ENCODE peak calls at places on chromosomes 4 and X, in seven cellular contexts. C is foreskin fibroblast, L is right lobe of liver, M is NB4, I is fibroblast of mammary gland, G is heart right ventricle, V is cardiac fibroblast. W is an unnamed sample.

GRCh38 chr4:147096667-147097604 is 151.3 kb upstream of the TTC29 start:
- DNase-seq in C (peak; percentile 78), L (no peak), M (peak; percentile 45), I (peak; percentile 75), G (no peak), V (peak; percentile 77), W (no peak)

GRCh38 chr4:165604181-165604580 is 225.4 kb downstream of the CPE start:
- DNase-seq in C (no peak), L (no peak), M (no peak), I (no peak), G (no peak), V (no peak), W (no peak)

GRCh38 chr4:14520171-14520570 is 482.1 kb upstream of the CPEB2 start:
- DNase-seq in C (no peak), L (no peak), M (no peak), I (peak; percentile 9), G (no peak), V (peak; percentile 0), W (no peak)

GRCh38 chr4:47972181-47972580 is 44.3 kb downstream of the CNGA1 start:
- DNase-seq in C (no peak), L (no peak), M (no peak), I (no peak), G (no peak), V (no peak), W (no peak)

GRCh38 chr4:101232074-101232776 is 115.1 kb downstream of the PPP3CA start:
- DNase-seq in C (peak; percentile 80), L (no peak), M (no peak), I (peak; percentile 82), G (no peak), V (peak; percentile 87), W (no peak)

GRCh38 chrX:150897371-150898319 is 823 bp downstream of the CD99L2 start:
- DNase-seq in C (peak; percentile 30), L (no peak), M (peak; percentile 43), I (peak; percentile 27), G (no peak), V (peak; percentile 54), W (no peak)

GRCh38 chr4:100128338-100128737 is 61.9 kb downstream of the DDIT4L start:
- DNase-seq in C (no peak), L (no peak), M (no peak), I (no peak), G (no peak), V (no peak), W (no peak)

GRCh38 chrX:19392703-19393102 is 49.0 kb downstream of the PDHA1 start:
- DNase-seq in C (no peak), L (no peak), M (no peak), I (no peak), G (no peak), V (no peak), W (no peak)

GRCh38 chr4:110157580-110157979 is 40.8 kb downstream of the ELOVL6 start:
- DNase-seq in C (no peak), L (no peak), M (no peak), I (no peak), G (no peak), V (no peak), W (no peak)

GRCh38 chrX:17703201-17703600 is 34.1 kb upstream of the SCML1 start:
- DNase-seq in C (no peak), L (no peak), M (no peak), I (no peak), G (no peak), V (no peak), W (no peak)

GRCh38 chr4:126702747-126703146 is 930.0 kb upstream of the INTU start:
- DNase-seq in C (no peak), L (no peak), M (no peak), I (no peak), G (no peak), V (no peak), W (no peak)

GRCh38 chr4:158172558-158173258 is at the start of gene GASK1B:
- DNase-seq in C (peak; percentile 81), L (no peak), M (peak; percentile 35), I (peak; percentile 72), G (no peak), V (peak; percentile 84), W (peak; percentile 40)

GRCh38 chr4:96983830-96984229 is 1143.9 kb downstream of the PDHA2 start:
- DNase-seq in C (no peak), L (no peak), M (no peak), I (no peak), G (no peak), V (peak; percentile 3), W (peak; percentile 7)

GRCh38 chrX:40617566-40617965 is 5.7 kb upstream of the MPC1L start:
- DNase-seq in C (no peak), L (no peak), M (no peak), I (no peak), G (no peak), V (peak; percentile 6), W (no peak)

GRCh38 chrX:54695816-54696487 is 102.1 kb downstream of the ITIH6 start:
- DNase-seq in C (no peak), L (no peak), M (no peak), I (peak; percentile 7), G (no peak), V (no peak), W (no peak)

GRCh38 chrX:440636-441035 is 53.9 kb upstream of the PPP2R3B start:
- DNase-seq in C (no peak), L (peak; percentile 37), M (no peak), I (no peak), G (no peak), V (no peak), W (no peak)

GRCh38 chr4:38071801-38072567 is 111.8 kb downstream of the PTTG2 start:
- DNase-seq in C (no peak), L (peak; percentile 71), M (peak; percentile 100), I (peak; percentile 64), G (peak; percentile 46), V (peak; percentile 67), W (no peak)

GRCh38 chr4:76831475-76832390 is 66.2 kb downstream of the SOWAHB start:
- DNase-seq in C (peak; percentile 13), L (peak; percentile 55), M (no peak), I (no peak), G (no peak), V (peak; percentile 18), W (no peak)

GRCh38 chr4:104490770-104491395 is 3.8 kb downstream of the CXXC4 start:
- DNase-seq in C (peak; percentile 64), L (peak; percentile 76), M (peak; percentile 67), I (peak; percentile 54), G (peak; percentile 85), V (peak; percentile 55), W (no peak)

GRCh38 chr4:105092356-105092755 is 54.3 kb upstream of the TET2 start:
- DNase-seq in C (peak; percentile 59), L (no peak), M (no peak), I (peak; percentile 95), G (no peak), V (peak; percentile 86), W (peak; percentile 30)

GRCh38 chr4:152427971-152428370 is 107.9 kb downstream of the FBXW7 start:
- DNase-seq in C (no peak), L (no peak), M (no peak), I (peak; percentile 6), G (no peak), V (no peak), W (no peak)

GRCh38 chrX:43493751-43494150 is 162.3 kb upstream of the MAOA start:
- DNase-seq in C (no peak), L (no peak), M (no peak), I (no peak), G (no peak), V (peak; percentile 5), W (no peak)

GRCh38 chr4:186669159-186669720 is 54.4 kb downstream of the FAT1 start:
- DNase-seq in C (peak; percentile 80), L (no peak), M (peak; percentile 7), I (peak; percentile 72), G (no peak), V (peak; percentile 83), W (no peak)

GRCh38 chrX:139202742-139203410 is 327.7 kb upstream of the F9 start:
- DNase-seq in C (no peak), L (no peak), M (no peak), I (no peak), G (no peak), V (no peak), W (no peak)

GRCh38 chr4:154492288-154492687 is 689 bp upstream of the DCHS2 start:
- DNase-seq in C (peak; percentile 22), L (no peak), M (no peak), I (no peak), G (no peak), V (no peak), W (no peak)

GRCh38 chr4:112516076-112516385 is at the start of gene NEUROG2:
- DNase-seq in C (no peak), L (no peak), M (no peak), I (no peak), G (no peak), V (no peak), W (no peak)

GRCh38 chr4:112516401-112517066 is 554 bp upstream of the NEUROG2 start:
- DNase-seq in C (peak; percentile 35), L (no peak), M (peak; percentile 66), I (no peak), G (peak; percentile 21), V (no peak), W (no peak)

GRCh38 chr4:112515278-112516075 is 503 bp downstream of the NEUROG2 start:
- DNase-seq in C (peak; percentile 66), L (no peak), M (peak; percentile 64), I (peak; percentile 28), G (peak; percentile 18), V (peak; percentile 24), W (no peak)

GRCh38 chr4:112514449-112515277 is 1.3 kb downstream of the NEUROG2 start:
- DNase-seq in C (no peak), L (no peak), M (no peak), I (peak; percentile 13), G (no peak), V (no peak), W (no peak)

GRCh38 chr4:112514079-112514448 is 1.9 kb downstream of the NEUROG2 start:
- DNase-seq in C (no peak), L (no peak), M (no peak), I (no peak), G (no peak), V (no peak), W (no peak)
- H3K4me3 ChIP-seq in C (no peak overlapping the region), L (no peak overlapping the region), M (no peak overlapping the region), I (no peak overlapping the region), G (peak overlapping the region; percentile 84), V (no peak overlapping the region), W (no peak overlapping the region)

DNA sequence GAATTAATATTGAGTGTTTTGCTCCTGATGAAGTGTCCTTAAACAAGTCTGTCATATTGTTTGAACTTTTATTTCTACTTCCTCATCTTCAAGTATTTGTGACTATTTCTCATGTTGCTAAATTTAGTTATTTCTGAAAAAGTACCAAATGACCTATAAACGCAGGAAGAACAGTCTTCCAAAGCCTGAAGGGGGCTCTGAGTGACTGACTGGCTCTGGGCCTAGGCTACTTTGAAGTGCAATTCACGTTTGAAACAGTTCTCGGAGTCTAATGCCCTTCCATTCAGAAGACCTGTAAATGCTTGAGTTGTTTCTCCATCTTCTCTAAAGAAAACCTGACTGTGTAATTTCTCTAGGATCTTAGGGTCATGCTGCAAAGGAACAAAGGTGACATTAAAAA is 26.5 kb downstream of the GALNT7 start:
- DNase-seq in C (no peak), L (no peak), M (no peak), I (no peak), G (no peak), V (no peak), W (no peak)
- TF ChIP-seq CTCF in C (no peak), L (no peak), M (no peak), I (no peak), G (no peak), V (no peak), W (no peak)

GRCh38 chrX:83593634-83594294 is 85.7 kb downstream of the POU3F4 start:
- DNase-seq in C (no peak), L (no peak), M (no peak), I (no peak), G (no peak), V (no peak), W (no peak)
- H3K4me3 ChIP-seq in C (no peak overlapping the region), L (no peak overlapping the region), M (no peak overlapping the region), I (no peak overlapping the region), G (no peak overlapping the region), V (no peak overlapping the region), W (no peak overlapping the region)

GRCh38 chrX:111652719-111653118 is 28.3 kb upstream of the ALG13 start:
- DNase-seq in C (no peak), L (no peak), M (peak; percentile 20), I (peak; percentile 2), G (no peak), V (no peak), W (no peak)
- TF ChIP-seq CTCF in C (no peak), L (peak; percentile 7), M (no peak), I (no peak), G (no peak), V (no peak), W (peak; percentile 26)

W was measured in epithelial cell of proximal tubule.